ENCODE peak calls at places on chromosomes 5 and 9, in four cellular contexts. L, A, Y and J are unnamed samples. For H3K27me3, the result is how much of the 10 kb centered on the place peaks cover.

GRCh38 chr9:93154293-93154903 is 20.3 kb upstream of the NINJ1 start:
- DNase-seq in Y (no peak), L (no peak), A (peak), J (no peak)

GRCh38 chr5:7410936-7411511 is 15.1 kb downstream of the ADCY2 start:
- DNase-seq in Y (peak), L (no peak), A (no peak), J (no peak)

GRCh38 chr5:178291161-178291561 is 58.6 kb upstream of the PHYKPL start:
- DNase-seq in L (peak), A (no peak), Y (peak), J (no peak)

GRCh38 chr5:150068472-150068871 is 17.9 kb downstream of the CSF1R start:
- DNase-seq in Y (no peak), L (peak), A (no peak), J (no peak)

GRCh38 chr5:164326219-164326618 is 820.8 kb downstream of the MAT2B start:
- DNase-seq in Y (no peak), A (no peak), L (no peak), J (no peak)

GRCh38 chr9:37324261-37324683 is 98.2 kb upstream of the GRHPR start:
- DNase-seq in Y (peak), L (no peak), A (no peak), J (no peak)

GRCh38 chr5:177984565-177985166 is 11.4 kb downstream of the PROP1 start:
- DNase-seq in Y (no peak), L (no peak), A (no peak), J (no peak)

GRCh38 chr5:90227688-90228087 is 181.9 kb downstream of the CETN3 start:
- DNase-seq in A (peak), Y (no peak), L (peak), J (no peak)

GRCh38 chr5:175895701-175896102 is 24.3 kb downstream of the CPLX2 start:
- DNase-seq in Y (no peak), L (no peak), A (no peak), J (no peak)

GRCh38 chr9:137545123-137545522 is 5.1 kb downstream of the PNPLA7 start:
- DNase-seq in Y (no peak), A (no peak), L (no peak), J (no peak)

GRCh38 chr9:129177443-129177790 is 644 bp downstream of the IER5L start:
- DNase-seq in Y (no peak), L (no peak), A (no peak), J (no peak)

GRCh38 chr5:100794844-100795243 is 108.2 kb downstream of the ST8SIA4 start:
- DNase-seq in A (no peak), Y (no peak), L (no peak), J (no peak)

GRCh38 chr9:613771-614347 is 227.6 kb upstream of the DMRT1 start:
- DNase-seq in Y (no peak), L (peak), A (peak), J (peak)

GRCh38 chr5:37840036-37840909 is at the start of gene GDNF:
- DNase-seq in Y (peak), L (no peak), A (peak), J (no peak)

GRCh38 chr9:116979461-116979860 is 292.4 kb downstream of the TRIM32 start:
- DNase-seq in Y (no peak), L (no peak), A (no peak), J (no peak)

GRCh38 chr5:91283899-91284298 is 99.2 kb downstream of the ARRDC3 start:
- DNase-seq in A (no peak), Y (no peak), L (no peak), J (no peak)

GRCh38 chr5:8845316-8845715 is 700.6 kb downstream of the SEMA5A start:
- DNase-seq in A (no peak), Y (no peak), L (no peak), J (no peak)

GRCh38 chr9:93252781-93253530 is 69.0 kb downstream of the WNK2 start:
- DNase-seq in A (no peak), L (peak), Y (peak), J (no peak)

DNA sequence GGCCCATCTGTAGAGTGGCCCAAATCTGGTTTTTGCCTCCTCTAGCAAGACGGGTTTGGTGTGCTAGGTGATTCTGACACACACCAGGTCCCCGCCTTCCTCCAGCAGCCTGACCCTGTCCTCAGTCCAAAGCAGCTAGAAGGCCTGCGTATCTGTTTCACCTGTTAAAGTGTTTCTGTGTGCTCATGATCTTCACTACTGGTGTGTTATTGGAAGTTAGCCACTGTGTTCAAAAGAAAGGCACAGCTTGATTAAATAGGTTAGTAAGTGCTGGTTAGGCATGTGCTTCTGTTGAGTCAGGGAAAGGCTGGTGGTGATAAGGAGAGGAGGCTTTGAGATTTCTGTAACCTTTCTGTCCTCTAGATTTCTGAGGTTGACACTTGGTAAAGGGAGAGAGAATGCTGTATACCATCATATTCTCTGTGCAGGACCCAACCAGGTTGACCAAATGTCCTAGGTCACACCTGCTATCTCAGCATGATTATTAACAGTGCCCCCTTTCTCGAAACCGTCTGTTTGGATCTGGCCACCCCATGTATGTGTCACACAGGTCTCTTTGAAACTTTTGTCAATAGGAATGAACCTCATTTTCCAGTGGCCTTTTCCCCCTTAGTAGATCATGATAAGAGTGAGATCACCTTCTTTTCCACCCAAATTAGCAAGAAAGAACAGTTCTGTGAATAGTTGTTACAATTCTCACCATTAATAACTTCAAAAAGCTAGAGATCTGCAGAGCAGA is 58.8 kb downstream of the ARHGAP26 start:
- DNase-seq in Y (no peak), L (no peak), A (no peak), J (no peak)
- H3K27ac ChIP-seq in Y (no peak), L (no peak), A (no peak), J (no peak)

GRCh38 chr9:132200706-132201105 is 38.8 kb downstream of the NTNG2 start:
- DNase-seq in Y (peak), A (no peak), L (peak), J (no peak)

GRCh38 chr9:132199056-132199455 is 37.2 kb downstream of the NTNG2 start:
- DNase-seq in Y (peak), A (no peak), L (no peak), J (no peak)

GRCh38 chr9:132204883-132205282 is 43.0 kb downstream of the NTNG2 start:
- DNase-seq in A (no peak), Y (no peak), L (no peak), J (no peak)

GRCh38 chr9:132201139-132201538 is 39.3 kb downstream of the NTNG2 start:
- DNase-seq in Y (peak), L (no peak), A (no peak), J (no peak)

GRCh38 chr9:132201780-132202703 is 40.2 kb downstream of the NTNG2 start:
- DNase-seq in Y (peak), L (no peak), A (no peak), J (no peak)
- H3K27me3 ChIP-seq in Y (under half), L (under half), A (under half), J (under half)

GRCh38 chr5:60811105-60811504 is 33.0 kb downstream of the ELOVL7 start:
- DNase-seq in A (no peak), Y (no peak), L (no peak), J (no peak)
- TF ChIP-seq CTCF in A (no peak), Y (no peak), L (no peak), J (no peak)

GRCh38 chr5:134136771-134137170 is 22.3 kb downstream of the TCF7 start:
- DNase-seq in Y (peak), L (no peak), A (no peak), J (no peak)
- H3K27ac ChIP-seq in Y (no peak), L (no peak), A (no peak), J (peak)

GRCh38 chr5:34449639-34450038 is 206.5 kb upstream of the RAI14 start:
- DNase-seq in A (no peak), Y (no peak), L (no peak), J (no peak)

GRCh38 chr5:34447424-34447823 is 208.7 kb upstream of the RAI14 start:
- DNase-seq in Y (no peak), A (no peak), L (no peak), J (no peak)

GRCh38 chr5:34455096-34455495 is 201.0 kb upstream of the RAI14 start:
- DNase-seq in Y (no peak), L (no peak), A (no peak), J (no peak)

GRCh38 chr5:34452170-34452828 is 203.8 kb upstream of the RAI14 start:
- DNase-seq in L (no peak), A (no peak), Y (no peak), J (no peak)

GRCh38 chr5:34450338-34450737 is 205.8 kb upstream of the RAI14 start:
- DNase-seq in Y (no peak), L (no peak), A (no peak), J (no peak)
- H3K27me3 ChIP-seq in Y (under half), L (under half), A (under half), J (under half)

GRCh38 chr5:27124590-27124989 is 86.2 kb upstream of the CDH9 start:
- DNase-seq in Y (no peak), A (no peak), L (no peak), J (no peak)
- TF ChIP-seq CTCF in Y (no peak), A (no peak), L (no peak), J (no peak)

GRCh38 chr5:115050860-115051259 is 118.8 kb downstream of the TRIM36 start:
- DNase-seq in L (no peak), Y (no peak), A (no peak), J (no peak)
- H3K27ac ChIP-seq in L (no peak), Y (no peak), A (no peak), J (no peak)

DNA sequence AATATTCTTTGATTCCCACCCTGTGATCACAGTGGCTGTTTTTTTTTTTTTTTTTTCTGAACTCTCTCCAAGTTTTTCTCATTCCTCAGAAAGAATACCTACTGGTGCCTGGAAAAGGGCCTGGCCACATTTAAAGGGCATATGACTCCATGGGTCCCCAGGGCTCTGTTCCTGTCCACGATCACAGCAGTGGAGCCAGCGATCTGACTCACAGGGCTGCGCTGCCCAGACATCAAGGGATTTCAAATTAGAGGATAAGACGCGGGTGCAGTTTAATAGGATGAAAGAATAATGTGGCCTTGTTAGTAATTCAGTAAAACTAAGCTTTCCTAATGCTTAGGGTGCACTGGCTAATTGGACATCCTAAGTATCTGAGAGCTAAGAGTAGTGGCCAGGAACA is 175.1 kb upstream of the MSX2 start:
- DNase-seq in A (no peak), L (no peak), Y (no peak), J (no peak)
- H3K27me3 ChIP-seq in A (under half), L (under half), Y (under half), J (under half)